ENCODE peak calls at places on chromosomes 2 and 18, in ten cellular contexts. U, S, K, Y, J, H, M, D, C and G are unnamed samples.
A peak's percentile ranks its signal among the peaks of the same experiment; 100 is the strongest.

GRCh38 chr18:59719533-59720325 is 22.5 kb upstream of the CCBE1 start:
- DNase-seq in Y (peak; percentile 69), U (no peak), J (peak; percentile 69), H (no peak), C (no peak), D (no peak), S (no peak), M (peak; percentile 88), K (no peak), G (peak; percentile 94)

GRCh38 chr2:140863713-140864112 is 1267.1 kb downstream of the LRP1B start:
- DNase-seq in D (peak; percentile 41), S (peak; percentile 63), J (peak; percentile 85), Y (peak; percentile 76), K (peak; percentile 63), M (peak; percentile 69), U (peak; percentile 51), H (peak; percentile 6), C (peak; percentile 53), G (peak; percentile 41)

GRCh38 chr2:223956267-223956666 is 996 bp upstream of the MRPL44 start:
- DNase-seq in J (no peak), C (no peak), H (no peak), U (no peak), S (no peak), M (no peak), K (no peak), Y (no peak), D (no peak), G (no peak)

GRCh38 chr2:175815537-175815936 is 186.5 kb downstream of the LNPK start:
- DNase-seq in S (no peak), Y (peak; percentile 18), D (no peak), U (no peak), M (peak; percentile 52), C (no peak), H (no peak), K (no peak), J (peak; percentile 23), G (peak; percentile 44)

GRCh38 chr2:73210696-73211095 is 3.3 kb upstream of the SMYD5 start:
- DNase-seq in S (no peak), U (no peak), M (no peak), H (no peak), K (no peak), D (no peak), J (no peak), Y (no peak), C (no peak), G (no peak)

GRCh38 chr2:66331176-66331575 is 103.7 kb upstream of the MEIS1 start:
- DNase-seq in K (no peak), C (no peak), Y (no peak), U (no peak), H (no peak), D (peak; percentile 52), J (no peak), S (no peak), M (no peak), G (no peak)

GRCh38 chr18:74217476-74218143 is 69.3 kb downstream of the TIMM21 start:
- DNase-seq in M (no peak), K (no peak), Y (no peak), U (no peak), C (no peak), S (no peak), H (no peak), J (no peak), D (no peak), G (no peak)

GRCh38 chr2:86300496-86300895 is 36.9 kb downstream of the REEP1 start:
- DNase-seq in Y (no peak), J (no peak), S (no peak), U (no peak), M (no peak), H (no peak), K (no peak), D (no peak), C (no peak), G (no peak)

GRCh38 chr2:105977212-105977611 is 216.9 kb downstream of the UXS1 start:
- DNase-seq in M (peak; percentile 86), U (peak; percentile 33), D (no peak), H (no peak), K (peak; percentile 77), S (no peak), J (peak; percentile 67), C (no peak), Y (peak; percentile 92), G (peak; percentile 89)

GRCh38 chr2:163863073-163863472 is 127.3 kb upstream of the FIGN start:
- DNase-seq in J (no peak), U (no peak), Y (peak; percentile 8), D (no peak), K (no peak), S (no peak), C (no peak), M (no peak), H (no peak), G (no peak)

GRCh38 chr2:163856941-163857340 is 121.1 kb upstream of the FIGN start:
- DNase-seq in D (no peak), J (peak; percentile 21), M (no peak), K (no peak), Y (peak; percentile 6), S (no peak), C (no peak), U (no peak), H (no peak), G (peak; percentile 12)

DNA sequence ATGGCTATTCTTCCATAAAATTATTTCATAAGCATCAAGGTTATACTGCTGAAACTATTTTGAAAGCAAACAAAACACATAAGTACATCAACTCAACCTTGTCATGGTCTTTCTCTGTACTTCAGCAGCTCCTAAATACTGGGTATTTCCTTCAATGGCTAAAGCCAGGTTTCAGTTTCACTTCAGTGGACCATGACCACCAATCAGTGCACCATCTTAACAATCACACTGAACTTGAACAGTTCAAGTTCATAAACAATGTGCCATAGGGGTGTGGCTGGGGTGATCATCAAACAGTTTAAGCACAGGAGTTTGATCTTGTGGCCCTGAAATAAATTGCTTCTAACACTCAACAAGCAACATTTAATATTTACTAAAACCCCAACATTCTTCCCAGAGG is 124.1 kb upstream of the FIGN start:
- DNase-seq in J (peak; percentile 8), Y (no peak), C (no peak), K (no peak), S (no peak), U (peak; percentile 3), H (no peak), M (peak; percentile 0), D (peak; percentile 42), G (no peak)
- H3K4me2 ChIP-seq in J (peak overlapping the region; percentile 40), Y (no peak overlapping the region), C (no peak overlapping the region), K (no peak overlapping the region), S (no peak overlapping the region), U (no peak overlapping the region), H (no peak overlapping the region), M (peak overlapping the region; percentile 31), D (no peak overlapping the region), G (no peak overlapping the region)

GRCh38 chr2:230987137-230988020 is 8.5 kb upstream of the SPATA3 start:
- DNase-seq in M (peak; percentile 47), K (peak; percentile 51), D (peak; percentile 70), J (peak; percentile 58), S (peak; percentile 56), C (peak; percentile 88), Y (peak; percentile 78), U (peak; percentile 71), H (peak; percentile 80), G (peak; percentile 16)

GRCh38 chr2:230983566-230983965 is 12.4 kb upstream of the SPATA3 start:
- DNase-seq in D (no peak), H (no peak), C (no peak), Y (no peak), M (no peak), U (no peak), S (no peak), J (no peak), K (no peak), G (no peak)

GRCh38 chr2:230982528-230982927 is 13.4 kb upstream of the SPATA3 start:
- DNase-seq in U (no peak), J (no peak), D (no peak), S (no peak), M (no peak), Y (no peak), C (no peak), K (no peak), H (no peak), G (no peak)

GRCh38 chr2:230986520-230987136 is 9.3 kb upstream of the SPATA3 start:
- DNase-seq in D (no peak), H (no peak), K (no peak), U (no peak), C (no peak), M (no peak), S (peak; percentile 5), J (no peak), Y (no peak), G (no peak)

GRCh38 chr2:230985519-230986231 is 10.2 kb upstream of the SPATA3 start:
- DNase-seq in U (no peak), D (no peak), C (no peak), M (no peak), J (no peak), Y (no peak), H (no peak), K (no peak), S (no peak), G (no peak)
- TF ChIP-seq CTCF in U (peak; percentile 21), D (no peak), C (no peak), M (no peak), J (no peak), Y (no peak), H (no peak), K (no peak), S (no peak), G (no peak)

DNA sequence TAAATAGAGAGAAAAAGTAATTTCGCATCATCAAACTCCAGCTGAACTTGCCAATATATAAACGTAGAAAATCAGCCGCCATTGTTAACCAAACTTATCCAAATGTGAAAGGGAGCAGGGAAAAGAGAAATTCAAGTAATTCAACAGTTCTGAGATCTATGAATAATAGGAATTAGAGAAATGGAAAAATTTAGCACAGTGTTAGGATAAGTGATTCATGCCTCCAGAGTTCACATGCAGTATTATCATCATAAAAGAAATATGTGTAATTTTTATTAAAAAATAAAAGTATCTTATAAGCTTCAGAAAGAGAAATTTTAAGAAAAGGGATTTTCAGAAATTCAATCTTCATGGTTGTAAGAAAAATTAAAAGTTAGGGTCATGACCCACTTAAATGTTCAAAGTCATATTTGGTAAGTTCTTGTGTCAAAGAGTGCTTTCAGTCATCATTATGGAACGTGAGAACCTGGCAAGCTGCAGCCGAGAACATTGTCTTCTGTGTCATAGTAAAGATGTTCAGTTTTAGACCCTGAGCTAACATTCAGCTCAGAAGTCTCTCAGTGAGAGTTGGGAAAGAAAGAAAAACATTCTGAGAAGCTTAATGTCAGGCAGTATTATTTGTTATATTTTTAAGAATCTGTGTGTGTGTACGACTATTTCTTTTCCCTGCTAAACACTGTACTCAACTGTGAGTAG is 414.3 kb upstream of the RGPD4 start:
- DNase-seq in K (no peak), J (peak; percentile 5), U (no peak), S (no peak), Y (no peak), C (no peak), M (no peak), H (no peak), D (no peak), G (peak; percentile 47)
- H3K9ac ChIP-seq in K (no peak overlapping the region), J (no peak overlapping the region), U (no peak overlapping the region), S (no peak overlapping the region), Y (no peak overlapping the region), C (no peak overlapping the region), M (no peak overlapping the region), H (no peak overlapping the region), D (no peak overlapping the region), G (peak overlapping the region; percentile 74)

DNA sequence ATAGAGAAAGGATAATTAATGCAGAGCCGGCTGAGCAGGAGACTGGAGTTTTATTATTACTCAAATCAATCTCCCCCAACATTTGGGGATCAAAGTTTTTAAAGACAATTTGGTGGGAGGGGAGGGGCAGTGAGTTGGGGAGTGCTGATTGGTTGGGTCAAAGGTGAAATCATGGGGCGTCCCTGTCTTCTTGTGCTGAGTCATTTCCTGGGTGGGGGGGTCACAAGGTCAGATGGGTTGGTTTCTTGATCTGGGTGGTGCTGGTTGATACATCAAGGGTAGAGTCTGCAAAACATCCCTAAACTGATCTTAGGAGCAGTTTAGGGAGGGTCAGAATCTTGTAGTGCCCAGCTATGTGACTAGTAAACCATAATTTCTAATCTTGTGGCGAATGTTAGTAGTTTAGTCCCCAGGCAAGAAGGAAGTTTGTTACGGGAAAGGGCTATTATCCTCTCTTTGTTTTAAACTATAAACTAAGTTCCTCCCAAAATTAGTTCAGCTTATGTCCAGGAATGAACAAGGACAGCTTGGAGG is 67.4 kb downstream of the MOGAT1 start:
- DNase-seq in H (peak; percentile 24), S (no peak), U (no peak), D (no peak), C (no peak), M (no peak), J (no peak), Y (no peak), K (no peak), G (no peak)
- H3K4me2 ChIP-seq in H (no peak overlapping the region), S (no peak overlapping the region), U (no peak overlapping the region), D (no peak overlapping the region), C (no peak overlapping the region), M (no peak overlapping the region), J (no peak overlapping the region), Y (no peak overlapping the region), K (peak overlapping the region; percentile 2), G (no peak overlapping the region)